ENCODE peak calls at places on chromosomes 5 and 9, in five cellular contexts. One of them, this sample, is unnamed.

GRCh38 chr5:150058480-150059126 is 27.8 kb downstream of the CSF1R start:
- DNase-seq in upper lobe of right lung: no peak
- DNase-seq in stimulated activated CD8-positive, alpha-beta memory T cell treated with anti-CD3 and anti-CD28 coated beads, Interleukin-2, amount 100 ng/mL, for 48 hours: no peak
- DNase-seq in head of caudate nucleus: peak
- DNase-seq in GM06990: no peak
- DNase-seq in this sample: peak

GRCh38 chr5:14909369-14909768 is 37.8 kb upstream of the ANKH start:
- DNase-seq in upper lobe of right lung: no peak
- DNase-seq in stimulated activated CD8-positive, alpha-beta memory T cell treated with anti-CD3 and anti-CD28 coated beads, Interleukin-2, amount 100 ng/mL, for 48 hours: no peak
- DNase-seq in head of caudate nucleus: no peak
- DNase-seq in GM06990: no peak
- DNase-seq in this sample: no peak

GRCh38 chr5:13816126-13816525 is 128.4 kb downstream of the DNAH5 start:
- DNase-seq in upper lobe of right lung: no peak
- DNase-seq in stimulated activated CD8-positive, alpha-beta memory T cell treated with anti-CD3 and anti-CD28 coated beads, Interleukin-2, amount 100 ng/mL, for 48 hours: no peak
- DNase-seq in head of caudate nucleus: no peak
- DNase-seq in GM06990: no peak
- DNase-seq in this sample: no peak

GRCh38 chr5:172078726-172079345 is 72.4 kb upstream of the FBXW11 start:
- DNase-seq in upper lobe of right lung: peak
- DNase-seq in stimulated activated CD8-positive, alpha-beta memory T cell treated with anti-CD3 and anti-CD28 coated beads, Interleukin-2, amount 100 ng/mL, for 48 hours: no peak
- DNase-seq in head of caudate nucleus: no peak
- DNase-seq in GM06990: no peak
- DNase-seq in this sample: no peak

GRCh38 chr5:36156619-36157018 is 4.7 kb downstream of the SKP2 start:
- DNase-seq in upper lobe of right lung: no peak
- DNase-seq in stimulated activated CD8-positive, alpha-beta memory T cell treated with anti-CD3 and anti-CD28 coated beads, Interleukin-2, amount 100 ng/mL, for 48 hours: no peak
- DNase-seq in head of caudate nucleus: no peak
- DNase-seq in GM06990: no peak
- DNase-seq in this sample: no peak

GRCh38 chr9:35828716-35829083 is at the start of gene FAM221B:
- DNase-seq in upper lobe of right lung: no peak
- DNase-seq in stimulated activated CD8-positive, alpha-beta memory T cell treated with anti-CD3 and anti-CD28 coated beads, Interleukin-2, amount 100 ng/mL, for 48 hours: no peak
- DNase-seq in head of caudate nucleus: no peak
- DNase-seq in GM06990: no peak
- DNase-seq in this sample: no peak

GRCh38 chr5:178058321-178059012 is 54.9 kb upstream of the N4BP3 start:
- DNase-seq in upper lobe of right lung: no peak
- DNase-seq in stimulated activated CD8-positive, alpha-beta memory T cell treated with anti-CD3 and anti-CD28 coated beads, Interleukin-2, amount 100 ng/mL, for 48 hours: no peak
- DNase-seq in head of caudate nucleus: no peak
- DNase-seq in GM06990: no peak
- DNase-seq in this sample: no peak

GRCh38 chr5:87570366-87570765 is 157.6 kb upstream of the CCNH start:
- DNase-seq in upper lobe of right lung: no peak
- DNase-seq in stimulated activated CD8-positive, alpha-beta memory T cell treated with anti-CD3 and anti-CD28 coated beads, Interleukin-2, amount 100 ng/mL, for 48 hours: no peak
- DNase-seq in head of caudate nucleus: no peak
- DNase-seq in GM06990: no peak
- DNase-seq in this sample: no peak

GRCh38 chr5:79202076-79202475 is 33.9 kb upstream of the JMY start:
- DNase-seq in upper lobe of right lung: no peak
- DNase-seq in stimulated activated CD8-positive, alpha-beta memory T cell treated with anti-CD3 and anti-CD28 coated beads, Interleukin-2, amount 100 ng/mL, for 48 hours: no peak
- DNase-seq in head of caudate nucleus: no peak
- DNase-seq in GM06990: no peak
- DNase-seq in this sample: no peak

GRCh38 chr5:37015795-37016666 is 139.5 kb downstream of the NIPBL start:
- DNase-seq in upper lobe of right lung: no peak
- DNase-seq in stimulated activated CD8-positive, alpha-beta memory T cell treated with anti-CD3 and anti-CD28 coated beads, Interleukin-2, amount 100 ng/mL, for 48 hours: no peak
- DNase-seq in head of caudate nucleus: no peak
- DNase-seq in GM06990: no peak
- DNase-seq in this sample: no peak

GRCh38 chr9:98807070-98807810 is at the start of gene GALNT12:
- DNase-seq in upper lobe of right lung: peak
- DNase-seq in stimulated activated CD8-positive, alpha-beta memory T cell treated with anti-CD3 and anti-CD28 coated beads, Interleukin-2, amount 100 ng/mL, for 48 hours: no peak
- DNase-seq in head of caudate nucleus: peak
- DNase-seq in GM06990: peak
- DNase-seq in this sample: no peak

GRCh38 chr5:160230686-160231527 is 1.6 kb downstream of the FABP6 start:
- DNase-seq in upper lobe of right lung: peak
- DNase-seq in stimulated activated CD8-positive, alpha-beta memory T cell treated with anti-CD3 and anti-CD28 coated beads, Interleukin-2, amount 100 ng/mL, for 48 hours: no peak
- DNase-seq in head of caudate nucleus: no peak
- DNase-seq in GM06990: peak
- DNase-seq in this sample: peak

GRCh38 chr5:89956838-89957237 is 452.7 kb downstream of the CETN3 start:
- DNase-seq in upper lobe of right lung: no peak
- DNase-seq in stimulated activated CD8-positive, alpha-beta memory T cell treated with anti-CD3 and anti-CD28 coated beads, Interleukin-2, amount 100 ng/mL, for 48 hours: no peak
- DNase-seq in head of caudate nucleus: no peak
- DNase-seq in GM06990: no peak
- DNase-seq in this sample: no peak

GRCh38 chr5:136924490-136924889 is 559.1 kb upstream of the TRPC7 start:
- DNase-seq in upper lobe of right lung: no peak
- DNase-seq in stimulated activated CD8-positive, alpha-beta memory T cell treated with anti-CD3 and anti-CD28 coated beads, Interleukin-2, amount 100 ng/mL, for 48 hours: no peak
- DNase-seq in head of caudate nucleus: no peak
- DNase-seq in GM06990: no peak
- DNase-seq in this sample: no peak